ENCODE peak calls at places on chromosomes 13 and 19, in five cellular contexts. S is A549, G is K562, D is H1, E is GM12878. N is an unnamed sample.

GRCh38 chr19:10535613-10536012 is 8.1 kb upstream of the ATG4D start:
- DNase-seq in S (no peak), E (no peak), D (no peak), G (no peak), N (no peak)

GRCh38 chr19:8517551-8518442 is 3.8 kb upstream of the ZNF414 start:
- DNase-seq in S (no peak), G (no peak), E (no peak), D (no peak), N (no peak)

GRCh38 chr13:81406639-81407292 is 1065.8 kb upstream of the SPRY2 start:
- DNase-seq in S (no peak), E (peak; percentile 38), D (no peak), G (no peak), N (no peak)

GRCh38 chr19:46621191-46622117 is 3.4 kb downstream of the PTGIR start:
- DNase-seq in G (no peak), D (no peak), S (no peak), E (no peak), N (no peak)

GRCh38 chr19:38831142-38831605 is 420 bp downstream of the ECH1 start:
- DNase-seq in S (peak; percentile 73), G (no peak), E (no peak), D (no peak), N (peak; percentile 87)

GRCh38 chr19:41774515-41774980 is 19.2 kb downstream of the CEACAM6 start:
- DNase-seq in D (no peak), E (no peak), S (peak; percentile 57), G (no peak), N (no peak)

GRCh38 chr13:114320065-114320464 is 5.8 kb downstream of the CHAMP1 start:
- DNase-seq in E (no peak), D (no peak), G (no peak), S (no peak), N (no peak)

GRCh38 chr19:7004313-7004931 is 16.8 kb downstream of the MBD3L2B start:
- DNase-seq in G (peak; percentile 18), E (no peak), S (peak; percentile 29), D (no peak), N (peak; percentile 49)

GRCh38 chr13:41241626-41242025 is 21.8 kb downstream of the MTRF1 start:
- DNase-seq in S (no peak), G (no peak), D (no peak), E (no peak), N (no peak)

GRCh38 chr13:41231786-41232185 is 31.6 kb downstream of the MTRF1 start:
- DNase-seq in E (peak; percentile 24), D (no peak), S (no peak), G (no peak), N (peak; percentile 28)

GRCh38 chr13:41231025-41231677 is 32.2 kb downstream of the MTRF1 start:
- DNase-seq in E (no peak), G (no peak), S (no peak), D (no peak), N (no peak)

GRCh38 chr13:41232715-41233114 is 30.7 kb downstream of the MTRF1 start:
- DNase-seq in D (no peak), E (no peak), G (no peak), S (no peak), N (no peak)

GRCh38 chr13:41236369-41236768 is 27.0 kb downstream of the MTRF1 start:
- DNase-seq in G (no peak), S (no peak), D (no peak), E (no peak), N (no peak)
- TF ChIP-seq HDAC2 in G (no peak), S (no peak), D (no peak), E (no peak), N (no peak)

GRCh38 chr13:99205621-99206220 is 5.1 kb downstream of the UBAC2 start:
- DNase-seq in D (no peak), S (no peak), G (no peak), E (no peak), N (no peak)

GRCh38 chr13:99206226-99206625 is 5.6 kb downstream of the UBAC2 start:
- DNase-seq in S (no peak), G (no peak), D (no peak), E (no peak), N (no peak)

GRCh38 chr13:99200433-99201167 is at the start of gene UBAC2:
- DNase-seq in D (peak; percentile 90), G (peak; percentile 95), S (peak; percentile 80), E (peak; percentile 89), N (peak; percentile 89)

GRCh38 chr13:99206873-99207272 is 6.2 kb downstream of the UBAC2 start:
- DNase-seq in G (no peak), D (no peak), S (no peak), E (no peak), N (no peak)

DNA sequence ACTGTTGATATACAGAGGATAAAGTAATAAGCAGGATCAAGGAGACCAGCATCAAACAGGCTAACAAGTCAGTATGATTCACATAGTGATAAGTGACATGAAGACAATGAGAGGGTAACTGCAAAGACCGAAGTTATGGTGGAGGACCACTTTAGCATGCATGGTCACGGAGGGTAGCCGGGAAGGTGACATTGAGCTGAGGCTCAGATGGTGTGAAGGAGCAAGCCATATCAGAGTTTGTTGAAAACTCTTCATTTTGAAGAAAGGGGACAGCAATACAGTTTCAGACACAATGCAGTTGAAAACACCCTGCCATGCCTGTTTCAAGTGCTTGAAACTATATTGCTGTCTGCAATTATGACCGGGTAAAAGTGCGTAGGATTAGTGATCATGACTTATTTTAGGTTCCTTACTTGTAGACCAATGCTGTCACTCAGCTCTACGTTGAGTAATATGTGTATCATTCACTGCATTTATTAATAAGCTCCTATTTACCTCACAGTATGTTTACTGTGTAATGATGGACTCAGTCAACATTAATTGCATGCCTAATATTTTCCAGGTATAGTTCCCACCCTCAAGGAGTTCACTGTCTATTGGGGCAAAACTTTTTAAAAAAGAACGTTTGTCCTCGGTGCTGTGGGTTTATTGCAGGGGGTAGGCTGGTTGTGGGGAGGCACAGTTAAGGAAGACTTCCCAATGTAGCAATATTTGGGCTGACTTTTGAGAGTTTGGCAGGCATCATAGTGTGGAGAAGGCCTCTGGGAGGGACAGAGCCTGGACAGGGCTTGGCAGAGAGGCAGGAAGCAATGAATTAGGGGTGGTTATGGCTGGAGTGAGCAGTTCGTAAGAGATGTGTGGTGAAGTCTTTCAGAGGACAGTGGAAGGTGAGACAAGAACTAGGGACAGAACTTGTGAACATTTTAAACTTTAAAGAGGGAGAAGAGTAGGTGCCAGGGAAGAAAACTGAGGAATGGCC is 3.2 kb downstream of the UBAC2 start:
- DNase-seq in D (no peak), E (no peak), G (no peak), S (no peak), N (no peak)
- TF ChIP-seq HDAC2 in D (no peak), E (no peak), G (no peak), S (no peak), N (no peak)

GRCh38 chr13:23673354-23673753 is 103.1 kb downstream of the TNFRSF19 start:
- DNase-seq in E (no peak), D (no peak), G (no peak), S (no peak), N (no peak)
- TF ChIP-seq HDAC2 in E (no peak), D (no peak), G (no peak), S (no peak), N (no peak)

GRCh38 chr19:3358392-3358918 is 7.9 kb upstream of the NFIC start:
- DNase-seq in S (no peak), E (no peak), G (peak; percentile 70), D (no peak), N (no peak)

GRCh38 chr19:3359850-3360493 is 6.4 kb upstream of the NFIC start:
- DNase-seq in E (no peak), G (peak; percentile 80), S (no peak), D (no peak), N (no peak)

GRCh38 chr19:3357731-3358391 is 8.5 kb upstream of the NFIC start:
- DNase-seq in D (no peak), S (no peak), G (peak; percentile 61), E (no peak), N (no peak)

GRCh38 chr19:3360494-3361383 is 5.6 kb upstream of the NFIC start:
- DNase-seq in E (no peak), D (no peak), S (no peak), G (peak; percentile 69), N (no peak)

GRCh38 chr19:3358919-3359849 is 7.2 kb upstream of the NFIC start:
- DNase-seq in S (no peak), E (no peak), G (peak; percentile 95), D (no peak), N (no peak)
- TF ChIP-seq HDAC2 in S (no peak), E (no peak), G (no peak), D (no peak), N (peak; percentile 46)

DNA sequence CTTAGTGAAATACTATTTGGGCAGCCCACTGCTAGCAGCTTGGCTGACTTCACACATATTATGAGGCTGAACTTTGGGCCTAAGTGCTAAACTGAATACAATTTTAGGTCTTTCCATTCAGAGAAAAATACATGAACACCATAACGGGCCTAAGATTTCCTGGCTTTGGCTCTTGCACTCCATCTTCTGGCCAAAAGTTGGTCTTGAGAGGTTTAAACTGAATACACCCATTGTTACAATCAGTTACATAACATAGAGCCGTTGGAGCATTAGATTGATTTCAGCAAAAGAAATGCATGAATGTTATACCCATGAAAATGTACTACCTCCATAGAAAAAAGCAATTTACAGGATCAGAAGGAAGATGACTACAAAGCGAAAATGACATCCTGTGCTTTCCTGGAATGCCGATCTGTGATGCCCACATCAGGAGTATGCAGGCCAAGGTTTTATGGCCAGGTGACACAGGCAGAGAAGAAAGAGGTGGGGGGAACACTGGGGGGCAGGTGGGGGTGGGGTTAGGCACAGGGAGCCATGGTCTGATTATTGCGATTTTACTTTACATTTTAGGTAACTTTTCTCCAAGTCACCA is 11.1 kb upstream of the SHISA2 start:
- DNase-seq in S (no peak), E (no peak), G (no peak), D (no peak), N (peak; percentile 59)
- TF ChIP-seq HDAC2 in S (no peak), E (no peak), G (no peak), D (no peak), N (no peak)

DNA sequence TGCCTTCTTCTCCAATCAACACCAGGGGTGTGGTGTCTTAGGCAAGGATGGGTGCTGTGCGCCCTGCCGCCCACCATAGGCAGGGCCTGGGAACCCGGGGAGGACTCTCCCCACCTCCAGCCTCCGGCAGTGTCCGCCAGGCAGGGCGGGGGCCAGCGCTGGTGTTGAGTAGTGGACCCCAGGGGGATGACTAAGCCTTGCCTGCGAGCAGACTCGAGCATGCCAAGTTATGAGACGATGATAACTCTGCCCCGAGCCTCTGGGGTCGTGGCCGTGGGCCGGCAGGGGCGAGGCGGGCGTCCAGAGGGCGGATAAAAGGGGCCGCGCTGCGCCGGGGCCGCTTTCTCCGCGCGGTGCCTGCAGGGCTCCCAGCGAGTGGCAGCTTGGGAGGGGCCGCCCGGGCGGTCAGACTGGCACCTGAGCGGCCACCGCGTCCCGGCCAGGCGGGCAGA is at the start of gene MEDAG:
- DNase-seq in G (no peak), D (no peak), E (no peak), S (no peak), N (no peak)
- TF ChIP-seq HDAC2 in G (no peak), D (no peak), E (no peak), S (no peak), N (no peak)

GRCh38 chr19:14354445-14354844 is 26.8 kb upstream of the ADGRE5 start:
- DNase-seq in G (peak; percentile 87), E (no peak), D (no peak), S (no peak), N (no peak)
- TF ChIP-seq HDAC2 in G (no peak), E (no peak), D (no peak), S (no peak), N (no peak)

GRCh38 chr19:1968279-1969175 is 27.6 kb downstream of the CSNK1G2 start:
- DNase-seq in E (no peak), G (no peak), S (no peak), D (no peak), N (no peak)
- TF ChIP-seq HDAC2 in E (no peak), G (no peak), S (no peak), D (no peak), N (no peak)

N was measured in HepG2.